ENCODE peak calls at places on chromosomes 16 and 17, in seven cellular contexts. F, R, I, H, W, D and Y are unnamed samples.

GRCh38 chr16:20391045-20391444 is 13.5 kb downstream of the PDILT start:
- DNase-seq in F (no peak), H (no peak), W (no peak), I (no peak), R (no peak), D (no peak), Y (no peak)

GRCh38 chr17:29840884-29841283 is 89.1 kb downstream of the SSH2 start:
- DNase-seq in H (no peak), F (no peak), D (no peak), W (no peak), I (peak; percentile 81), R (no peak), Y (peak; percentile 44)

GRCh38 chr17:37659887-37660286 is 16.6 kb upstream of the DDX52 start:
- DNase-seq in D (no peak), R (no peak), I (no peak), H (no peak), W (no peak), F (no peak), Y (no peak)

GRCh38 chr17:78753316-78754250 is 28.5 kb downstream of the CYTH1 start:
- DNase-seq in D (no peak), W (no peak), R (no peak), I (peak; percentile 43), F (no peak), H (no peak), Y (no peak)

GRCh38 chr17:76080207-76080933 is 1.4 kb downstream of the ZACN start:
- DNase-seq in W (no peak), F (no peak), H (no peak), I (no peak), R (no peak), D (no peak), Y (no peak)

GRCh38 chr16:88883946-88884345 is 17.5 kb upstream of the PABPN1L start:
- DNase-seq in H (no peak), R (no peak), W (no peak), I (no peak), F (no peak), D (no peak), Y (no peak)

GRCh38 chr17:75515229-75515522 is 161 bp downstream of the CASKIN2 start:
- DNase-seq in R (no peak), W (no peak), I (no peak), D (no peak), F (no peak), H (no peak), Y (no peak)

GRCh38 chr17:40100419-40100668 is at the start of gene NR1D1:
- DNase-seq in W (no peak), H (no peak), D (no peak), I (no peak), R (no peak), F (no peak), Y (no peak)

GRCh38 chr17:69405096-69405495 is 9.4 kb upstream of the MAP2K6 start:
- DNase-seq in H (no peak), I (no peak), W (no peak), D (no peak), R (no peak), F (no peak), Y (no peak)

GRCh38 chr17:27984816-27985215 is 57.7 kb upstream of the NLK start:
- DNase-seq in W (no peak), H (peak; percentile 18), D (no peak), F (no peak), I (no peak), R (no peak), Y (no peak)

GRCh38 chr16:57538235-57538711 is 1.9 kb upstream of the CCDC102A start:
- DNase-seq in F (peak; percentile 64), R (no peak), D (peak; percentile 9), H (no peak), I (no peak), W (peak; percentile 48), Y (no peak)

GRCh38 chr17:61836266-61837174 is 26.8 kb downstream of the BRIP1 start:
- DNase-seq in W (no peak), H (no peak), R (no peak), F (no peak), D (no peak), I (peak; percentile 11), Y (no peak)

GRCh38 chr16:46690281-46691178 is 1.1 kb downstream of the ORC6 start:
- DNase-seq in R (peak; percentile 52), W (no peak), I (peak; percentile 40), H (no peak), D (no peak), F (no peak), Y (peak; percentile 26)

GRCh38 chr16:46691720-46692119 is 2.3 kb downstream of the ORC6 start:
- DNase-seq in D (no peak), R (peak; percentile 67), F (no peak), W (no peak), I (peak; percentile 24), H (no peak), Y (no peak)

GRCh38 chr16:46688101-46688656 is 799 bp downstream of the VPS35 start:
- DNase-seq in H (peak; percentile 25), I (peak; percentile 20), F (no peak), W (no peak), R (no peak), D (no peak), Y (no peak)

GRCh38 chr16:46688657-46689491 is at the start of gene VPS35:
- DNase-seq in W (peak; percentile 100), F (peak; percentile 100), I (peak; percentile 98), R (peak; percentile 99), H (peak; percentile 100), D (peak; percentile 100), Y (peak; percentile 99)

GRCh38 chr16:46689492-46690280 is at the start of gene ORC6:
- DNase-seq in W (peak; percentile 97), D (peak; percentile 98), F (peak; percentile 98), I (peak; percentile 95), H (peak; percentile 98), R (peak; percentile 97), Y (peak; percentile 98)
- TF ChIP-seq CTCF in W (peak; percentile 45), D (peak; percentile 23), F (no peak), I (peak; percentile 64), H (no peak), R (peak; percentile 55), Y (peak; percentile 78)

DNA sequence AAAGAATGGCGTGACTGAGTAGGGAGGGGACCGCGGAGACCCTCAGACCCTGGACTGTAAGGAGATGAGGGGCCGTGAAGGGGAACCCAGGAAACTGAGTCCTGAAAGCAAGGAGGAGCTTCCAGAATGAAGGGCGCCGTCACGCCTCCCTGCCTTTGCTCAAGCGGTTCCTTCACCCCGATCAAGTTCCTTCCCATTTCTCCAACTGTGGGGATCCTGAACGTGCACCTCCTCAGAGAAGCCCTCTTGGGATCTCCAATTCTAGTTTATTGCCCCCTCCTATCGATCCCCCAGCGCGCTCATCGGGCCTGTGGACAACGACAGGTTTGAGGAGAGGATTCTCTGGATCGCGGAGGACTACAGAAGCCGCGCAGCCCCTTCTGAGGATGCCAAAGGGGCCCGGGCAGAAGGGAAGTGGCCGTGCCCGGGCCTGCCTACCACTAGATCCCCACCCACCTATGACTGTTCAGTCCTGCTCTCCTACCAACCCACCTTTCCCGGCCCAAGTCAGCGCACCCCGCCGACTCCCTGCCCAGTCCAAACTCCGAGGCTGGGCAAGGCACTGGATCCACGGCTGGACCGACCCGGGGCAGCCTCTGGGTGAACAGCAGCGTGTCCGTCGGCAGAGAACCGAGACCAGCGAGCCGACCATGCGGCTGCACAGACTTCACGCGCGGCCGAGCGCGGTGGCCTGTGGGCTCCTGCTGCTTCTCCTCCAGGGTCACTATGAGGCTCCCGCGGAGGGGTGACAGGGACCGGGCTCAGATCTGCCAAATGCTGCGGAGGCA is 12.8 kb upstream of the CES3 start:
- DNase-seq in H (no peak), I (no peak), F (no peak), W (no peak), D (no peak), R (no peak), Y (no peak)
- H3K4me3 ChIP-seq in H (peak overlapping the region; percentile 67), I (peak overlapping the region; percentile 56), F (peak overlapping the region; percentile 76), W (peak overlapping the region; percentile 65), D (peak overlapping the region; percentile 47), R (peak overlapping the region; percentile 32), Y (peak overlapping the region; percentile 51)

GRCh38 chr17:45398800-45399199 is 33.9 kb downstream of the ARHGAP27 start:
- DNase-seq in W (no peak), D (no peak), H (no peak), R (no peak), I (no peak), F (no peak), Y (no peak)
- TF ChIP-seq CTCF in W (no peak), D (no peak), H (peak; percentile 48), R (no peak), I (no peak), F (no peak), Y (peak; percentile 26)

DNA sequence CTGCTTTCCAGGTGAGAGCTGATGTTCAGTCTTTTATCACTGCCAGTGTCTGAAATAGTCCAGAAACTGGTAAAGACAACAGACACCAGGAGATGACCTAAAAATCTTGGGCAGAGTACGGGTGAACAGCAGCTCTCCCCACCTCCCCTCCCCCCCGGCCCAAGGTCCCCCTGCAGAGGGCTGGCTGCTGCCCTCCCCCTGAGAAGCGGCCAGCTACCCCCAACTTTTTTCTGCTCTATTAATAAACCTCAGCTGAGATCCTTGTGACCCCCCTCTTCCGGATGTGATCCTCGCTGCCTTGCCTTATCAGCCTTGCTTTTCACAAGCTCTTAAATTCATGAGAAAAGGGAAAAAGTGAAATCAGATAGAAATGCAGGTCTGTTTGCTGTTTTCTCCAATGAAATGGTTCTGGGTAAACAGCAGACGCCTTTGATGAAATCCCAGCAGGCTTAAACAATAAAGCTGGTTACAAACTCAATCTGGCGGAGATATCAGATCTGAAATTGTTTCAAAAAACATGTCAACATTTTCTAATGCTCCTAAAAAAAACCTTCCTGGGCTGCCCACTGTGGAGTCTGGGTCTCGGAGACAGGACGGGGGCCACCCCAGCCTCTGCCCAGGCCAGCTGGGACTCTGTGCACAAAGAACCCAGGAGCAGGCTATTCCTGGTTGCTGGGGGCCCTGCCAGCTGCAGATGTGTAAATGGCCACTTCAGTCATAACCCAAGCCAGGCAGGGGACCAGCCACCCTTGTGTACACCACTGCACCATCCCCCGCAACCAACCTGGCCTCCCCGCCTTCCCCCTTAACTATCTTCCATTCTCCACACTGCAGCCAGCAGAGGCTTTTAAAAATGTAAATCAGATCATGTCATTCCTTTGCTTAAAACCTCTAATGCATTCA is 28.6 kb downstream of the RTN4RL1 start:
- DNase-seq in F (no peak), I (no peak), W (no peak), H (peak; percentile 28), D (no peak), R (no peak), Y (no peak)
- H3K4me3 ChIP-seq in F (no peak overlapping the region), I (no peak overlapping the region), W (no peak overlapping the region), H (no peak overlapping the region), D (no peak overlapping the region), R (no peak overlapping the region), Y (no peak overlapping the region)

GRCh38 chr17:41464682-41465081 is 2.5 kb downstream of the KRT32 start:
- DNase-seq in D (no peak), W (no peak), I (peak; percentile 91), H (peak; percentile 42), F (no peak), R (peak; percentile 66), Y (peak; percentile 78)

GRCh38 chr17:41464173-41464572 is 3.0 kb downstream of the KRT32 start:
- DNase-seq in D (no peak), R (no peak), F (no peak), H (no peak), W (no peak), I (no peak), Y (no peak)

GRCh38 chr17:41463746-41464145 is 3.4 kb downstream of the KRT32 start:
- DNase-seq in F (no peak), R (no peak), W (no peak), I (no peak), D (no peak), H (no peak), Y (no peak)

GRCh38 chr17:41466988-41467387 is at the start of gene KRT32:
- DNase-seq in I (no peak), H (no peak), D (no peak), R (no peak), F (no peak), W (no peak), Y (no peak)

GRCh38 chr17:41467546-41467945 is 360 bp upstream of the KRT32 start:
- DNase-seq in W (no peak), H (no peak), R (no peak), F (no peak), D (no peak), I (no peak), Y (no peak)
- TF ChIP-seq CTCF in W (no peak), H (no peak), R (no peak), F (no peak), D (no peak), I (no peak), Y (no peak)